ENCODE peak calls at places on chromosomes 11 and 22, in seven cellular contexts. One of them, this sample, is unnamed.
A peak's percentile ranks its signal among the peaks of the same experiment; 100 is the strongest.

GRCh38 chr11:75931124-75931523 is 116.1 kb downstream of the UVRAG start:
- DNase-seq in KBM-7: no peak
- DNase-seq in omental fat pad: no peak
- DNase-seq in thoracic aorta: no peak
- DNase-seq in NCI-H748 treated with DMSO at 0.1 percent for 48 hours: no peak
- DNase-seq in astrocyte of the spinal cord: peak; percentile 45
- DNase-seq in sciatic nerve: no peak
- DNase-seq in this sample: no peak

GRCh38 chr11:36455658-36456111 is 54.4 kb downstream of the TRAF6 start:
- DNase-seq in NCI-H748 treated with DMSO at 0.1 percent for 48 hours: no peak
- DNase-seq in omental fat pad: no peak
- DNase-seq in KBM-7: peak; percentile 59
- DNase-seq in sciatic nerve: peak; percentile 74
- DNase-seq in astrocyte of the spinal cord: peak; percentile 100
- DNase-seq in thoracic aorta: peak; percentile 69
- DNase-seq in this sample: no peak

GRCh38 chr11:101470881-101471535 is 112.8 kb downstream of the TRPC6 start:
- DNase-seq in thoracic aorta: no peak
- DNase-seq in omental fat pad: no peak
- DNase-seq in sciatic nerve: no peak
- DNase-seq in KBM-7: no peak
- DNase-seq in NCI-H748 treated with DMSO at 0.1 percent for 48 hours: no peak
- DNase-seq in astrocyte of the spinal cord: no peak
- DNase-seq in this sample: no peak

GRCh38 chr11:95095858-95096587 is 6.4 kb downstream of the ENDOD1 start:
- DNase-seq in omental fat pad: no peak
- DNase-seq in sciatic nerve: no peak
- DNase-seq in astrocyte of the spinal cord: peak; percentile 52
- DNase-seq in NCI-H748 treated with DMSO at 0.1 percent for 48 hours: no peak
- DNase-seq in KBM-7: peak; percentile 52
- DNase-seq in thoracic aorta: no peak
- DNase-seq in this sample: no peak

GRCh38 chr11:133816146-133816545 is 29.2 kb downstream of the SPATA19 start:
- DNase-seq in astrocyte of the spinal cord: no peak
- DNase-seq in KBM-7: no peak
- DNase-seq in NCI-H748 treated with DMSO at 0.1 percent for 48 hours: no peak
- DNase-seq in omental fat pad: no peak
- DNase-seq in sciatic nerve: no peak
- DNase-seq in thoracic aorta: no peak
- DNase-seq in this sample: no peak

GRCh38 chr22:38427940-38428339 is 27.1 kb downstream of the KCNJ4 start:
- DNase-seq in NCI-H748 treated with DMSO at 0.1 percent for 48 hours: no peak
- DNase-seq in sciatic nerve: no peak
- DNase-seq in thoracic aorta: no peak
- DNase-seq in astrocyte of the spinal cord: no peak
- DNase-seq in KBM-7: no peak
- DNase-seq in omental fat pad: no peak
- DNase-seq in this sample: no peak

GRCh38 chr22:42262964-42263363 is 7.5 kb downstream of the TCF20 start:
- DNase-seq in sciatic nerve: no peak
- DNase-seq in NCI-H748 treated with DMSO at 0.1 percent for 48 hours: no peak
- DNase-seq in astrocyte of the spinal cord: no peak
- DNase-seq in KBM-7: peak; percentile 56
- DNase-seq in omental fat pad: no peak
- DNase-seq in thoracic aorta: no peak
- DNase-seq in this sample: no peak

GRCh38 chr11:67406420-67406968 is 2.6 kb downstream of the TBC1D10C start:
- DNase-seq in omental fat pad: no peak
- DNase-seq in sciatic nerve: no peak
- DNase-seq in NCI-H748 treated with DMSO at 0.1 percent for 48 hours: no peak
- DNase-seq in astrocyte of the spinal cord: no peak
- DNase-seq in thoracic aorta: no peak
- DNase-seq in KBM-7: no peak
- DNase-seq in this sample: no peak

GRCh38 chr11:94830722-94831121 is 62.6 kb downstream of the AMOTL1 start:
- DNase-seq in sciatic nerve: no peak
- DNase-seq in KBM-7: no peak
- DNase-seq in omental fat pad: no peak
- DNase-seq in NCI-H748 treated with DMSO at 0.1 percent for 48 hours: no peak
- DNase-seq in thoracic aorta: no peak
- DNase-seq in astrocyte of the spinal cord: no peak
- DNase-seq in this sample: no peak

GRCh38 chr11:106998126-106998525 is 20.1 kb downstream of the GUCY1A2 start:
- DNase-seq in omental fat pad: no peak
- DNase-seq in astrocyte of the spinal cord: peak; percentile 61
- DNase-seq in thoracic aorta: no peak
- DNase-seq in NCI-H748 treated with DMSO at 0.1 percent for 48 hours: no peak
- DNase-seq in KBM-7: no peak
- DNase-seq in sciatic nerve: no peak
- DNase-seq in this sample: no peak

GRCh38 chr11:125351045-125351867 is 144.8 kb downstream of the FEZ1 start:
- DNase-seq in astrocyte of the spinal cord: no peak
- DNase-seq in omental fat pad: no peak
- DNase-seq in NCI-H748 treated with DMSO at 0.1 percent for 48 hours: no peak
- DNase-seq in KBM-7: no peak
- DNase-seq in thoracic aorta: no peak
- DNase-seq in sciatic nerve: no peak
- DNase-seq in this sample: no peak

GRCh38 chr11:27777013-27777412 is 76.8 kb upstream of the BDNF start:
- DNase-seq in thoracic aorta: no peak
- DNase-seq in KBM-7: no peak
- DNase-seq in omental fat pad: no peak
- DNase-seq in NCI-H748 treated with DMSO at 0.1 percent for 48 hours: no peak
- DNase-seq in astrocyte of the spinal cord: peak; percentile 12
- DNase-seq in sciatic nerve: no peak
- DNase-seq in this sample: no peak

GRCh38 chr11:13668957-13669521 is 571 bp downstream of the FAR1 start:
- DNase-seq in KBM-7: peak; percentile 67
- DNase-seq in thoracic aorta: peak; percentile 4
- DNase-seq in NCI-H748 treated with DMSO at 0.1 percent for 48 hours: peak; percentile 16
- DNase-seq in astrocyte of the spinal cord: peak; percentile 24
- DNase-seq in sciatic nerve: peak; percentile 77
- DNase-seq in omental fat pad: no peak
- DNase-seq in this sample: no peak

GRCh38 chr11:112363527-112363926 is 102.9 kb upstream of the PLET1 start:
- DNase-seq in omental fat pad: no peak
- DNase-seq in KBM-7: no peak
- DNase-seq in astrocyte of the spinal cord: peak; percentile 8
- DNase-seq in thoracic aorta: no peak
- DNase-seq in sciatic nerve: no peak
- DNase-seq in NCI-H748 treated with DMSO at 0.1 percent for 48 hours: no peak
- DNase-seq in this sample: no peak

GRCh38 chr11:76194872-76195668 is 11.2 kb downstream of the WNT11 start:
- DNase-seq in omental fat pad: no peak
- DNase-seq in sciatic nerve: no peak
- DNase-seq in astrocyte of the spinal cord: no peak
- DNase-seq in KBM-7: no peak
- DNase-seq in thoracic aorta: no peak
- DNase-seq in NCI-H748 treated with DMSO at 0.1 percent for 48 hours: no peak
- DNase-seq in this sample: no peak

GRCh38 chr11:12668166-12668565 is 6.1 kb upstream of the TEAD1 start:
- DNase-seq in astrocyte of the spinal cord: no peak
- DNase-seq in sciatic nerve: no peak
- DNase-seq in thoracic aorta: no peak
- DNase-seq in NCI-H748 treated with DMSO at 0.1 percent for 48 hours: no peak
- DNase-seq in KBM-7: no peak
- DNase-seq in omental fat pad: no peak
- DNase-seq in this sample: no peak

GRCh38 chr11:107018274-107018901 is at the start of gene GUCY1A2:
- DNase-seq in astrocyte of the spinal cord: peak; percentile 31
- DNase-seq in thoracic aorta: no peak
- DNase-seq in omental fat pad: no peak
- DNase-seq in KBM-7: peak; percentile 4
- DNase-seq in sciatic nerve: no peak
- DNase-seq in NCI-H748 treated with DMSO at 0.1 percent for 48 hours: no peak
- DNase-seq in this sample: peak; percentile 41

GRCh38 chr11:12535321-12535720 is 138.9 kb upstream of the TEAD1 start:
- DNase-seq in KBM-7: no peak
- DNase-seq in NCI-H748 treated with DMSO at 0.1 percent for 48 hours: no peak
- DNase-seq in omental fat pad: no peak
- DNase-seq in astrocyte of the spinal cord: no peak
- DNase-seq in sciatic nerve: peak; percentile 10
- DNase-seq in thoracic aorta: no peak
- DNase-seq in this sample: no peak

GRCh38 chr11:118922745-118923627 is 2.7 kb downstream of the BCL9L start:
- DNase-seq in omental fat pad: no peak
- DNase-seq in sciatic nerve: no peak
- DNase-seq in astrocyte of the spinal cord: no peak
- DNase-seq in NCI-H748 treated with DMSO at 0.1 percent for 48 hours: no peak
- DNase-seq in KBM-7: no peak
- DNase-seq in thoracic aorta: no peak
- DNase-seq in this sample: no peak

GRCh38 chr11:84806354-84806753 is 820.8 kb downstream of the DLG2 start:
- DNase-seq in thoracic aorta: no peak
- DNase-seq in omental fat pad: no peak
- DNase-seq in KBM-7: no peak
- DNase-seq in NCI-H748 treated with DMSO at 0.1 percent for 48 hours: no peak
- DNase-seq in astrocyte of the spinal cord: no peak
- DNase-seq in sciatic nerve: no peak
- DNase-seq in this sample: no peak

GRCh38 chr11:11587122-11587521 is 34.7 kb downstream of the GALNT18 start:
- DNase-seq in astrocyte of the spinal cord: no peak
- DNase-seq in KBM-7: no peak
- DNase-seq in thoracic aorta: no peak
- DNase-seq in omental fat pad: no peak
- DNase-seq in NCI-H748 treated with DMSO at 0.1 percent for 48 hours: no peak
- DNase-seq in sciatic nerve: no peak
- DNase-seq in this sample: no peak

GRCh38 chr11:2444301-2445106 is at the start of the genes KCNQ1 and TRPM5:
- DNase-seq in omental fat pad: no peak
- DNase-seq in thoracic aorta: no peak
- DNase-seq in NCI-H748 treated with DMSO at 0.1 percent for 48 hours: peak; percentile 30
- DNase-seq in sciatic nerve: no peak
- DNase-seq in astrocyte of the spinal cord: no peak
- DNase-seq in KBM-7: no peak
- DNase-seq in this sample: peak; percentile 52

GRCh38 chr11:126127898-126128297 is 65.2 kb upstream of the CDON start:
- DNase-seq in omental fat pad: no peak
- DNase-seq in astrocyte of the spinal cord: no peak
- DNase-seq in thoracic aorta: no peak
- DNase-seq in sciatic nerve: no peak
- DNase-seq in KBM-7: no peak
- DNase-seq in NCI-H748 treated with DMSO at 0.1 percent for 48 hours: no peak
- DNase-seq in this sample: no peak

GRCh38 chr22:39706406-39707150 is 136.0 kb downstream of the CACNA1I start:
- DNase-seq in KBM-7: no peak
- DNase-seq in NCI-H748 treated with DMSO at 0.1 percent for 48 hours: no peak
- DNase-seq in astrocyte of the spinal cord: no peak
- DNase-seq in sciatic nerve: no peak
- DNase-seq in thoracic aorta: no peak
- DNase-seq in omental fat pad: no peak
- DNase-seq in this sample: no peak

GRCh38 chr11:48003926-48004325 is 23.6 kb downstream of the PTPRJ start:
- DNase-seq in KBM-7: no peak
- DNase-seq in sciatic nerve: no peak
- DNase-seq in astrocyte of the spinal cord: no peak
- DNase-seq in NCI-H748 treated with DMSO at 0.1 percent for 48 hours: no peak
- DNase-seq in omental fat pad: no peak
- DNase-seq in thoracic aorta: no peak
- DNase-seq in this sample: no peak